ENCODE peak calls at places on chromosomes 4 and X, in seven cellular contexts. F is bronchial epithelial cell; G is activated CD8-positive, alpha-beta T cell treated with anti-CD3 and anti-CD28 coated beads for 36 hours; N is GM12878; W is BE2C; T is GM13976; I is thoracic aorta. L is an unnamed sample.

GRCh38 chr4:53914313-53915016 is 149.9 kb downstream of the CHIC2 start:
- DNase-seq in F (peak; percentile 99), G (no peak), N (no peak), W (no peak), T (no peak), I (no peak), L (no peak)

GRCh38 chr4:48898733-48899431 is 7.7 kb downstream of the OCIAD2 start:
- DNase-seq in F (peak; percentile 34), G (no peak), N (peak; percentile 7), W (no peak), T (no peak), I (no peak), L (no peak)

GRCh38 chr4:167826281-167826680 is 266.1 kb upstream of the ANXA10 start:
- DNase-seq in F (peak; percentile 74), G (no peak), N (no peak), W (no peak), T (no peak), I (no peak), L (no peak)

GRCh38 chr4:101321481-101322042 is 25.8 kb downstream of the PPP3CA start:
- DNase-seq in F (no peak), G (no peak), N (no peak), W (no peak), T (no peak), I (no peak), L (no peak)

GRCh38 chr4:132809298-132810032 is 339.6 kb upstream of the PCDH10 start:
- DNase-seq in F (no peak), G (no peak), N (no peak), W (peak; percentile 66), T (no peak), I (no peak), L (peak; percentile 44)

GRCh38 chrX:122626871-122627270 is 557.2 kb upstream of the GRIA3 start:
- DNase-seq in F (peak; percentile 82), G (no peak), N (no peak), W (no peak), T (no peak), I (no peak), L (no peak)

GRCh38 chr4:8901335-8901734 is 29.7 kb upstream of the HMX1 start:
- DNase-seq in F (no peak), G (no peak), N (no peak), W (no peak), T (no peak), I (no peak), L (no peak)

GRCh38 chr4:40722576-40723161 is 27.1 kb upstream of the NSUN7 start:
- DNase-seq in F (peak; percentile 83), G (peak; percentile 33), N (peak; percentile 66), W (no peak), T (peak; percentile 37), I (no peak), L (no peak)

GRCh38 chr4:71663780-71664179 is 120.1 kb downstream of the GC start:
- DNase-seq in F (no peak), G (no peak), N (no peak), W (no peak), T (no peak), I (no peak), L (no peak)

GRCh38 chr4:71664366-71664765 is 119.5 kb downstream of the GC start:
- DNase-seq in F (no peak), G (no peak), N (no peak), W (no peak), T (no peak), I (no peak), L (no peak)

DNA sequence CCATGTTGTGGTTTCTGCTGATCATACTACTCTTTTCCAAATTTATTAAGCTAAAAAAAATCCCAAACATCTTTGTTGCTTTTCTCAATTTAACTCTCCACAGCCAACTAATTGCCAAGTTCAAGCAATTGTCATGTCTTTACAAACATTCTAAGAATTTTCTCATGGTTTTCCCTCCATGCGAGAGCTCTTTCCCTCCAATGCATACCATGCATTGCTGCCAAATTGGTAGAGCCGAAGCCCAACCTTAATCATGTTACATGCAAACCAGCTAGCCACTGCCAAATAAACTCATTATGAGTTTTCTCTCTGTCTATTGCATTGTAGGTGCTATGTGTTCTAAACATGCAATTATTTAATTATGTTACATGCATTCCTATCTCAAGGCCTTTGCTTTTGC is 123.9 kb downstream of the GC start:
- DNase-seq in F (no peak), G (no peak), N (no peak), W (no peak), T (no peak), I (no peak), L (no peak)
- TF ChIP-seq CTCF in F (no peak), G (no peak), N (no peak), W (no peak), T (no peak), I (no peak), L (no peak)

DNA sequence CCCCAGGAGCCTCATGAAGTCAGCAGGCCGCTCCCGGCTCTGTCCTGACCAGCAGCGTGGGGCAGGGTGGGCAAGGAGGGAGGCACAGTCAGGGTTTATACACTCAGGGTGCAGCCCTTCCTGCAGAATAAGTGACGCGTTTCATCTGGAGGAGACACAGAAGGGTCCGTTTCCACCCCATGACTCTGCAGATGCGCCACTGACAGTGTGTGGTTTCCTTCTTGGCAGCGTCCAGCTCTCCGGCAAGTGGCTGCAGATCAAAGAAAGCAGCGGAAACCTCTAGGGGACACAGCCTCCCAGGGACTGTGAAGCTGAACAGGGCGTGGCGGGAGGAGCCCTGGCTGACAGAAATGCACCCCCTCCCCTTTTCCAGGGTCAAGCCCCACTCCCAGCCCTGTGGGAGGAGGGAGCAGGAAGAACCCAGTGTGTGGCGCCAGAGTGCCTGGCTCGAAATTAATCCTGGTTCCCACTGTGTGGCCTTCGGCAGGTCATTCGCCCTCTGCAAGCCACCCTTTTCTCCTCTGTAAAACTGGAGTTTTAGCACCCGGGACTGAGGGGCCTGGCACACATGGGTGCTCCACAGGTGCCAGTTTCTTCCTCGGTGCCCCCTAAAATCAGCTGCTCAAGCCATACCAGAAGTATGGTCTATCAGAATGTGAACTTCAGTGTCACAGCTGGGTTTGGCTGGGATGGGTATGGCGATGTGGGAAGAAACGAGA is 17.3 kb upstream of the TBC1D14 start:
- DNase-seq in F (no peak), G (peak; percentile 66), N (no peak), W (peak; percentile 73), T (peak; percentile 48), I (no peak), L (peak; percentile 32)
- TF ChIP-seq CTCF in F (peak; percentile 8), G (no peak), N (peak; percentile 1), W (peak; percentile 44), T (no peak), I (no peak), L (no peak)

DNA sequence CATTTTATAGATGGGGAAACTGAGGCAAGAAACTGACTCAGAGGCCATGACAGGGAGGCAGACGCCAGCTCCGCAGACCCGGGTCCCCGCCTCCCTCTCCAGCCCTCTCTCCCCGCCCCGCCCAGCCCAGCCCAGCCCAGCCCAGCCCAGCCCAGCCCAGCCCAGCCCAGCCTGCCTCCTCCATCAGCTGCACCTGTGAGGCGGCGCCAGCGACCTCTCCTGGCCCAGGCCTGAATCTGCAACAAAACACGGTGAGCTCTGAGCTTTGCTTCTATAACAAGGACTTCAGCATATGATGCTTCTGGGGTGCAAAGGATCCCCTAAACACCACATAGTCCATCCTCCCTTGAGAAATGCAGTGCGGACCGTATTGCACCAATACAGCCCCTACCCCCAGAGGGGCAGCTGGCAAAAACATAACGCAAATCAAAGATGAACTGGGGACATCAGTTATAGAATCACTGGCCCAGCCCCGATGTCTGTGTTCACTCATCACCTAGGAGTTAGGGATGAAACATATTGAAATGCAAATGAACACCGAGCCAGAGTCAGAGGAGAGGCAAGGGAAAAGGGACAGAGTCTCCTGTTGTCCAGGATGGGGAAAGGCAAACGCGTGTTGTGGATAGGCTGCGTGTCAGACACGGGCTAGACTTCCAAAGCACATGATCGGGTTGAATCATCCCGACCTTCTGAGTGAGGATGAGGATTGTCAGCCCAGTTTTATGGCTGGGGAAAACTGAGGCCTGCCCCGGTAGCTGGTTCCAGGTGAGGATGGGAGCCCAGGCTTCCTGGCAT is 216.1 kb upstream of the PSAPL1 start:
- DNase-seq in F (no peak), G (peak; percentile 43), N (no peak), W (peak; percentile 51), T (no peak), I (no peak), L (peak; percentile 68)
- TF ChIP-seq CTCF in F (no peak), G (no peak), N (no peak), W (peak; percentile 37), T (no peak), I (no peak), L (no peak)

DNA sequence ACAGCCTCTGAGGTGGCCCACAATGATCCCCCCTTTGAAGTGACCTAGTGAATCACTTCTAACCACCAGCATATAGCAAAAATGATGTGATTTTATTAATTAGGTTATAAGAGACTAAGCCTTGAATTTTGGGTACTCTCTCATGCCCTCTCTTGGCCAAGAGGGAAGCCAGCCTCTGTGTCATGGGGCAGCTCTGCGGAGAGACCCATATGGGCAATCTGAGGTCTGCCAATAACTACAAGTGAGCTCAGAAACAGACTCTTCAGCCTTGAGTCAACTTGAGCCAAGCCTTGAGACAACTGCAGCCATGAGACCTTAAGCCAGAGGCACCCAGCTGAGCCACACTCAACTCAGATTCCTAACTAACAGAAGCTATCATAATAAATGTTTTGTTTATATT is 45.7 kb downstream of the MANBA start:
- DNase-seq in F (no peak), G (no peak), N (no peak), W (no peak), T (no peak), I (no peak), L (no peak)
- TF ChIP-seq CTCF in F (peak; percentile 20), G (no peak), N (peak; percentile 3), W (peak; percentile 18), T (no peak), I (no peak), L (no peak)

GRCh38 chrX:153776611-153777045 is 4.2 kb upstream of the SRPK3 start:
- DNase-seq in F (no peak), G (no peak), N (no peak), W (no peak), T (no peak), I (no peak), L (peak; percentile 11)

GRCh38 chrX:153777261-153778090 is 3.4 kb upstream of the SRPK3 start:
- DNase-seq in F (no peak), G (no peak), N (no peak), W (peak; percentile 2), T (no peak), I (no peak), L (no peak)

GRCh38 chrX:153779891-153780677 is 757 bp upstream of the SRPK3 start:
- DNase-seq in F (no peak), G (no peak), N (no peak), W (no peak), T (no peak), I (no peak), L (no peak)

GRCh38 chrX:153778151-153778551 is 2.7 kb upstream of the SRPK3 start:
- DNase-seq in F (no peak), G (no peak), N (no peak), W (peak; percentile 3), T (no peak), I (no peak), L (peak; percentile 0)

DNA sequence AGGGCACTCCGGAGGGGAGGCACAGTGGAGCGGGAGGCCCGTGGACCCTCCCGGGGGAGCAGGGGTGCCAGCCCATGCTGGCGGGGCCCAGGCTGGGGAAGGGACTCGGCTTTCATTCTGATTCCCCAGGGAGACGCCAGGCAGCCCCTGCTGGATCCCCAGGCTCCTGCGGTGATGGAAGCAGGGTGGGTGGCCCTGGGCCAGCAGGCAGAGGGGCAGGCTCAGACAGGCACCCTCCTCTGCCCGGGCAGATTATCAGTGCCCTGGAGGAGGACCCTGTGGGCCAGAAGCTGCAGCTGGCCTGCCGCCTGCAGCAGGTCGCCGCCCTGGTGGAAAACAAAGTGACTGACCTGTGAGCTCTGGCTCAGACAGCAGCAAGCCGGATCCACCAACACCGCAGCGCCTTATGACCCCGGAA is 2.1 kb upstream of the SRPK3 start:
- DNase-seq in F (peak; percentile 51), G (no peak), N (no peak), W (no peak), T (no peak), I (no peak), L (peak; percentile 6)
- TF ChIP-seq CTCF in F (peak; percentile 17), G (no peak), N (no peak), W (no peak), T (no peak), I (no peak), L (no peak)

L was measured in glutamatergic neuron.